ENCODE peak calls at places on chromosomes 16 and 17, in ten cellular contexts. P is brain microvascular endothelial cell; I is right lobe of liver; X is CD8-positive, alpha-beta T cell; O is AG04450; U is neural progenitor cell; V is esophagus muscularis mucosa; D is psoas muscle; Y is prostate gland; L is cardiac muscle cell. N is an unnamed sample.
A peak's percentile ranks its signal among the peaks of the same experiment; 100 is the strongest.

GRCh38 chr16:28621756-28622155 is 11.9 kb upstream of the SULT1A1 start:
- DNase-seq in P (no peak), I (no peak), X (no peak), O (no peak), U (no peak), V (no peak), D (no peak), Y (no peak), L (no peak), N (no peak)

GRCh38 chr16:56451753-56452689 is 667 bp downstream of the OGFOD1 start:
- DNase-seq in P (peak; percentile 32), I (peak; percentile 56), X (no peak), O (no peak), U (peak; percentile 78), V (no peak), D (peak; percentile 84), Y (peak; percentile 14), L (peak; percentile 32), N (peak; percentile 81)

GRCh38 chr17:78450696-78451344 is 72.4 kb downstream of the PGS1 start:
- DNase-seq in P (no peak), I (no peak), X (no peak), O (no peak), U (no peak), V (no peak), D (peak; percentile 83), Y (no peak), L (no peak), N (no peak)

GRCh38 chr16:22386976-22387375 is 12.6 kb upstream of the CDR2 start:
- DNase-seq in P (peak; percentile 87), I (no peak), X (no peak), O (peak; percentile 78), U (no peak), V (no peak), D (no peak), Y (peak; percentile 26), L (peak; percentile 95), N (no peak)

GRCh38 chr17:81074875-81075274 is 39.9 kb downstream of the BAIAP2 start:
- DNase-seq in P (no peak), I (no peak), X (no peak), O (no peak), U (no peak), V (no peak), D (no peak), Y (no peak), L (no peak), N (no peak)

GRCh38 chr16:50272111-50272571 is 5.8 kb downstream of the ADCY7 start:
- DNase-seq in P (no peak), I (no peak), X (no peak), O (no peak), U (no peak), V (no peak), D (peak; percentile 23), Y (no peak), L (no peak), N (no peak)

GRCh38 chr17:81054308-81054707 is 19.4 kb downstream of the BAIAP2 start:
- DNase-seq in P (no peak), I (no peak), X (no peak), O (no peak), U (no peak), V (no peak), D (no peak), Y (no peak), L (no peak), N (no peak)

GRCh38 chr17:73316919-73317505 is 5.2 kb upstream of the CDC42EP4 start:
- DNase-seq in P (no peak), I (no peak), X (no peak), O (no peak), U (peak; percentile 32), V (no peak), D (no peak), Y (no peak), L (peak; percentile 50), N (no peak)

GRCh38 chr17:65101371-65101770 is 35.8 kb upstream of the RGS9 start:
- DNase-seq in P (no peak), I (no peak), X (no peak), O (no peak), U (no peak), V (no peak), D (no peak), Y (no peak), L (no peak), N (no peak)

GRCh38 chr17:65102235-65102634 is 34.9 kb upstream of the RGS9 start:
- DNase-seq in P (no peak), I (no peak), X (no peak), O (no peak), U (no peak), V (no peak), D (no peak), Y (no peak), L (no peak), N (no peak)

GRCh38 chr17:65099475-65099874 is 37.7 kb upstream of the RGS9 start:
- DNase-seq in P (no peak), I (no peak), X (no peak), O (no peak), U (no peak), V (no peak), D (no peak), Y (no peak), L (no peak), N (no peak)

GRCh38 chr17:65100316-65101140 is 36.6 kb upstream of the RGS9 start:
- DNase-seq in P (no peak), I (peak; percentile 93), X (peak; percentile 82), O (no peak), U (peak; percentile 92), V (peak; percentile 93), D (peak; percentile 94), Y (peak; percentile 85), L (peak; percentile 77), N (peak; percentile 21)

DNA sequence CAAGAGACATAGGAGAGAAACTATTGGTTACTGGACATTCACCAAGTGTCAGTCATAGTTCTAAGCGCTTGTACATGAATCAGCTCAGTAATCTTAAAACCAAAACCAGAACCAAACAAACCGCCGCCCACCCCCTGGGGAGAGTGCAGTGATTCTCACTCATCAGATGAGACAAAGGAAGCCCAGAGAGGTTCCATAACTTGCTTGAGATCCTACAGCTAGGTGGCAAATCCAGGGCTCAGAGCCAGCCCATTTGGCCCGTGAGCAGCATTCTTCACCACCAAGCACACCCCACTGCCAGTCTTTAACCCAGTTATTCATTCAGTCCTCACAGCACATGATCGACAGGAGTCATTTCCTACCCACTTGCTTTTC is 37.2 kb upstream of the RGS9 start:
- DNase-seq in P (peak; percentile 99), I (no peak), X (peak; percentile 62), O (no peak), U (no peak), V (no peak), D (peak; percentile 74), Y (no peak), L (peak; percentile 78), N (peak; percentile 70)
- H3K4me3 ChIP-seq in P (peak overlapping the region; percentile 45), I (peak overlapping the region; percentile 53), X (peak overlapping the region; percentile 38), O (no peak overlapping the region), U (peak overlapping the region; percentile 49), V (peak overlapping the region; percentile 68), D (peak overlapping the region; percentile 74), Y (peak overlapping the region; percentile 46), L (no peak overlapping the region), N (peak overlapping the region; percentile 64)

DNA sequence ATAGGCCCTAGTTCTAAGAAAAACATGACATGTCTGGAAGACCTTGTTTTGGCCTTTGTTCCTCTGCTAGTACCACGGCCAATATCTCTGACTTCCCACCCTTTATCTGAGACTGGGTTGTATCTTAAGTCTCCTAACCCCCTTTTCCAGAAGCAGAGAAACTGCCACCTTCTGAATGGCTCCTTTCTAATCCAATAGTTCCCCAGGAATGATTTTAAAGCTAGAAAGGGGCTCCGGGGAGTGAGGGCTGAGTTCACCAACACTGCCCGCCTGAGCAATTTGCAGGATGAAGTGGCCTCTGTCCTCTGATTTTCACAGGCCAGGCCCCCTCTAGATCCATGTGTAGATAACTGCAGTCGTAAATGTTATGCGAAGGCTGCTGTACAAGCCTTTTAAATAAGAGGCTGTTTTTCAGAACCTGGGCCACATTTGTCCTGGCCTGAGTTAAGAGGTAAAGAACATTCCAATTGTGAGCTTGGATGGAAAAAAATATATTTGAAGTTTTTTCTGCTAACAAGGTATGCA is 116.8 kb upstream of the MAF start:
- DNase-seq in P (no peak), I (no peak), X (no peak), O (no peak), U (no peak), V (no peak), D (no peak), Y (no peak), L (no peak), N (no peak)
- H3K27ac ChIP-seq in P (no peak overlapping the region), I (no peak overlapping the region), X (no peak overlapping the region), O (no peak overlapping the region), U (no peak overlapping the region), V (no peak overlapping the region), D (no peak overlapping the region), Y (peak overlapping the region; percentile 52), L (no peak overlapping the region), N (peak overlapping the region; percentile 90)

GRCh38 chr16:65223335-65223734 is 101.5 kb upstream of the CDH11 start:
- DNase-seq in P (no peak), I (no peak), X (no peak), O (no peak), U (no peak), V (peak; percentile 62), D (no peak), Y (no peak), L (no peak), N (no peak)

GRCh38 chr16:65224994-65225393 is 103.1 kb upstream of the CDH11 start:
- DNase-seq in P (no peak), I (no peak), X (no peak), O (no peak), U (no peak), V (peak; percentile 39), D (no peak), Y (no peak), L (no peak), N (no peak)

GRCh38 chr16:65224471-65224870 is 102.6 kb upstream of the CDH11 start:
- DNase-seq in P (no peak), I (no peak), X (no peak), O (no peak), U (no peak), V (no peak), D (no peak), Y (no peak), L (no peak), N (no peak)

GRCh38 chr16:65225488-65225887 is 103.6 kb upstream of the CDH11 start:
- DNase-seq in P (no peak), I (no peak), X (no peak), O (no peak), U (no peak), V (peak; percentile 24), D (no peak), Y (no peak), L (no peak), N (no peak)

GRCh38 chr16:65222049-65222448 is 100.2 kb upstream of the CDH11 start:
- DNase-seq in P (no peak), I (no peak), X (no peak), O (no peak), U (no peak), V (no peak), D (no peak), Y (no peak), L (no peak), N (no peak)
- H3K4me3 ChIP-seq in P (no peak overlapping the region), I (no peak overlapping the region), X (no peak overlapping the region), O (no peak overlapping the region), U (no peak overlapping the region), V (no peak overlapping the region), D (no peak overlapping the region), Y (no peak overlapping the region), L (no peak overlapping the region), N (no peak overlapping the region)

GRCh38 chr17:59652119-59652518 is 32.4 kb downstream of the CLTC start:
- DNase-seq in P (peak; percentile 17), I (no peak), X (no peak), O (peak; percentile 18), U (no peak), V (no peak), D (no peak), Y (no peak), L (peak; percentile 28), N (no peak)

GRCh38 chr17:59650642-59651041 is 30.9 kb downstream of the CLTC start:
- DNase-seq in P (no peak), I (no peak), X (no peak), O (no peak), U (no peak), V (no peak), D (no peak), Y (no peak), L (no peak), N (no peak)

GRCh38 chr17:59647288-59647687 is 27.6 kb downstream of the CLTC start:
- DNase-seq in P (no peak), I (no peak), X (no peak), O (no peak), U (no peak), V (no peak), D (no peak), Y (no peak), L (no peak), N (no peak)

GRCh38 chr17:59649886-59650285 is 30.2 kb downstream of the CLTC start:
- DNase-seq in P (no peak), I (no peak), X (no peak), O (no peak), U (no peak), V (no peak), D (no peak), Y (no peak), L (no peak), N (no peak)

GRCh38 chr17:59651346-59651745 is 31.7 kb downstream of the CLTC start:
- DNase-seq in P (no peak), I (no peak), X (no peak), O (no peak), U (no peak), V (no peak), D (no peak), Y (no peak), L (peak; percentile 32), N (no peak)
- H3K27ac ChIP-seq in P (no peak overlapping the region), I (no peak overlapping the region), X (no peak overlapping the region), O (no peak overlapping the region), U (no peak overlapping the region), V (no peak overlapping the region), D (no peak overlapping the region), Y (no peak overlapping the region), L (no peak overlapping the region), N (no peak overlapping the region)

N was measured in ascending aorta.